ENCODE peak calls at places on chromosomes 13 and 19, in four cellular contexts. K is K562, H is A549, N is HepG2. Y is an unnamed sample.

GRCh38 chr13:98172570-98173405 is 4.3 kb downstream of the RNF113B start:
- DNase-seq in K (no peak), H (no peak), N (no peak), Y (no peak)

GRCh38 chr13:40762849-40763248 is 8.1 kb downstream of the MRPS31 start:
- DNase-seq in K (no peak), H (no peak), N (no peak), Y (no peak)

GRCh38 chr19:51689751-51690358 is 3.3 kb upstream of the SPACA6 start:
- DNase-seq in K (peak), H (peak), N (no peak), Y (no peak)

GRCh38 chr13:84037937-84038464 is 155.7 kb upstream of the SLITRK1 start:
- DNase-seq in K (no peak), H (no peak), N (no peak), Y (no peak)

GRCh38 chr13:40981361-40981760 is 37.8 kb downstream of the ELF1 start:
- DNase-seq in K (no peak), H (no peak), N (no peak), Y (no peak)

GRCh38 chr13:27279506-27279905 is 8.9 kb downstream of the RASL11A start:
- DNase-seq in K (no peak), H (no peak), N (no peak), Y (no peak)

GRCh38 chr19:1857648-1858326 is 5.6 kb downstream of the KLF16 start:
- DNase-seq in K (no peak), H (no peak), N (no peak), Y (no peak)

GRCh38 chr19:2338055-2338615 is 9.7 kb downstream of the SPPL2B start:
- DNase-seq in K (no peak), H (no peak), N (no peak), Y (no peak)

GRCh38 chr13:94495806-94496205 is 16.3 kb upstream of the DCT start:
- DNase-seq in K (no peak), H (no peak), N (no peak), Y (no peak)

GRCh38 chr13:29918845-29919244 is 68.4 kb upstream of the UBL3 start:
- DNase-seq in K (no peak), H (no peak), N (no peak), Y (no peak)

GRCh38 chr19:4061178-4061682 is 5.5 kb downstream of the ZBTB7A start:
- DNase-seq in K (no peak), H (peak), N (peak), Y (no peak)

GRCh38 chr19:48988286-48988685 is 4.8 kb downstream of the GYS1 start:
- DNase-seq in K (no peak), H (no peak), N (no peak), Y (no peak)

GRCh38 chr19:48987323-48987722 is 5.8 kb downstream of the GYS1 start:
- DNase-seq in K (no peak), H (no peak), N (no peak), Y (no peak)

GRCh38 chr19:48988860-48989259 is 4.2 kb downstream of the GYS1 start:
- DNase-seq in K (no peak), H (no peak), N (no peak), Y (no peak)

GRCh38 chr19:48986211-48986610 is 6.9 kb downstream of the GYS1 start:
- DNase-seq in K (no peak), H (no peak), N (no peak), Y (no peak)

DNA sequence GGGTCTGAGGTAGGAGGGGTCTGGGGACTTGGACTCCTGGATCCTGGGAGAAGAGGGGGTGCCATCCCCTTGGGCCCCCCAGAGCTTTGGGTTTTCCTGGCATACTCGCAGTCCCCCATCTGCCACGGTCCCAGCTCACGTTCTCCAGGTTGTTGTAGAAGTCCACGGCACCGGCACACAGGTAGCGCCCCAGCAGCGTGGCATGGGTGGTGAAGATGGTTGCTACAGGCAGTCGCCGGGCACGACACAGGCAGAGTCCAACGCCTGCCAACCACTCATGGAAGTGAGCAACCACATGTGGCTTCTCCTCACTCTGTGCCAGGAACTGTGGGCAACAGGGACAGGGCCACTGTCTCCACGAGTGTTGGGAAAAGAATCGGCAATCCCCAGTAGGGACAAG is 7.4 kb downstream of the GYS1 start:
- DNase-seq in K (no peak), H (no peak), N (no peak), Y (no peak)
- TF ChIP-seq PHF8 in K (no peak), H (no peak), N (no peak), Y (no peak)

GRCh38 chr13:49954674-49955455 is 18.7 kb upstream of the SPRYD7 start:
- DNase-seq in K (no peak), H (peak), N (no peak), Y (no peak)
- TF ChIP-seq PHF8 in K (no peak), H (no peak), N (no peak), Y (no peak)

DNA sequence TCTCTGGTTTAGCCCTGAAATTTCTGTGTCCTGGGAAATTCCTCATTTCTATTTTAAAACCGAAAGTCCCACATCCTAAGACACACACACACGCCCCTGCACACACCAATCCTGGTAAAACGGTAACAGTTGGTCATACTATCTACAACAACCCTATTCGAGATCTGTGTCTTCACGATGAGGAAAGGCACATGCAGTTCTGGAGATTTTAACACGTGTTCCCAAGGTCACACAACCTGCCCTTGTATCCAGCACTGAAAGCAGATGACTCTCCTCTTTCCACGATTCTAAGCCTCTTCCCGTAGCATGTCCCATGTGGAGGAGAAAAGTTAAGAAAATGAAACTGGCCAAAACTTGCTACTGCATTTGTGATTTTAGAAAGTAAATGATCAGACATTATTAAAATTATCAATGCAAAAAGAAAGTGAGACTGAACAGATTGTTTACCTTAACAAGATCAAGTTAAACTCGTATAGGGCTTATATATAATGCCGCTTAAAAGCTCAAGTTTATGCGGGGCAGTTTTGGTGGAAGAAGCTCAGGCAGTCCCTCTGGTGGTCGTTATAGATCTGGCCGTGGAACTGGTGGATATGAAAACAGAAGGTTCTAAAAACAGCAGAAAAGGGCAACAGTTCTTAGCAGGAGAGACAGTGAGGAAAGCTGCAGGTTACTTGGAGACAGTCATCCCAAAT is 32.7 kb downstream of the VSTM1 start:
- DNase-seq in K (peak), H (peak), N (no peak), Y (no peak)
- TF ChIP-seq PHF8 in K (no peak), H (no peak), N (no peak), Y (no peak)

GRCh38 chr19:30249911-30250310 is 122.3 kb upstream of the ZNF536 start:
- DNase-seq in K (no peak), H (no peak), N (no peak), Y (no peak)
- TF ChIP-seq PHF8 in K (no peak), H (no peak), N (no peak), Y (no peak)

GRCh38 chr13:21061077-21061945 is at the start of gene LATS2:
- DNase-seq in K (peak), H (peak), N (peak), Y (peak)
- TF ChIP-seq PHF8 in K (peak), H (peak), N (peak), Y (peak)